ENCODE peak calls at places on chromosomes 6 and 20, in seven cellular contexts. Q is activated CD4-positive, alpha-beta memory T cell treated with anti-CD3 and anti-CD28 coated beads for 36 hours; N is psoas muscle; P is OCI-LY7; L is HCEC 1CT; F is GM12892; Y is activated T-cell treated with anti-CD3 and anti-CD28 coated beads for 1 hour. B is an unnamed sample.
A peak's percentile ranks its signal among the peaks of the same experiment; 100 is the strongest.

GRCh38 chr20:12110711-12111110 is 193.0 kb downstream of the BTBD3 start:
- DNase-seq in Q (no peak), N (no peak), P (no peak), L (no peak), F (no peak), Y (no peak), B (no peak)

GRCh38 chr6:161584051-161584450 is 310.2 kb upstream of the AGPAT4 start:
- DNase-seq in Q (no peak), N (no peak), P (no peak), L (no peak), F (no peak), Y (no peak), B (no peak)

GRCh38 chr6:125393449-125393858 is 91.7 kb upstream of the HDDC2 start:
- DNase-seq in Q (no peak), N (no peak), P (peak; percentile 4), L (no peak), F (no peak), Y (no peak), B (no peak)

GRCh38 chr6:145763742-145764141 is 28.4 kb upstream of the EPM2A start:
- DNase-seq in Q (no peak), N (no peak), P (no peak), L (no peak), F (no peak), Y (no peak), B (no peak)

GRCh38 chr6:160348552-160349441 is 619 bp downstream of the SLC22A3 start:
- DNase-seq in Q (no peak), N (peak; percentile 35), P (no peak), L (no peak), F (no peak), Y (no peak), B (peak; percentile 11)

GRCh38 chr6:98828991-98829411 is 5.4 kb upstream of the POU3F2 start:
- DNase-seq in Q (no peak), N (no peak), P (no peak), L (no peak), F (no peak), Y (no peak), B (no peak)

GRCh38 chr6:97687916-97688315 is 404.9 kb upstream of the MMS22L start:
- DNase-seq in Q (no peak), N (no peak), P (no peak), L (no peak), F (no peak), Y (no peak), B (no peak)

GRCh38 chr6:111403388-111403787 is 79.6 kb downstream of the REV3L start:
- DNase-seq in Q (no peak), N (no peak), P (no peak), L (no peak), F (no peak), Y (no peak), B (no peak)

GRCh38 chr20:57622201-57622570 is 2.0 kb upstream of the ZBP1 start:
- DNase-seq in Q (no peak), N (no peak), P (no peak), L (no peak), F (no peak), Y (no peak), B (no peak)

GRCh38 chr6:53103993-53104675 is 38.9 kb downstream of the FBXO9 start:
- DNase-seq in Q (no peak), N (no peak), P (peak; percentile 19), L (peak; percentile 42), F (no peak), Y (no peak), B (no peak)

GRCh38 chr20:38156888-38157634 is 8.0 kb downstream of the TGM2 start:
- DNase-seq in Q (no peak), N (peak; percentile 55), P (no peak), L (no peak), F (no peak), Y (no peak), B (no peak)

GRCh38 chr20:50798650-50799049 is 3.8 kb downstream of the BCAS4 start:
- DNase-seq in Q (no peak), N (no peak), P (peak; percentile 45), L (no peak), F (no peak), Y (no peak), B (no peak)

GRCh38 chr6:36495086-36495485 is 52.2 kb downstream of the STK38 start:
- DNase-seq in Q (no peak), N (no peak), P (no peak), L (no peak), F (no peak), Y (no peak), B (no peak)

GRCh38 chr20:23305098-23305497 is 45.5 kb upstream of the NXT1 start:
- DNase-seq in Q (no peak), N (no peak), P (no peak), L (no peak), F (no peak), Y (no peak), B (no peak)

GRCh38 chr20:433300-433975 is 25.3 kb downstream of the RBCK1 start:
- DNase-seq in Q (peak; percentile 85), N (no peak), P (no peak), L (peak; percentile 8), F (peak; percentile 73), Y (no peak), B (peak; percentile 68)

GRCh38 chr6:112400282-112400681 is 53.2 kb downstream of the RFPL4B start:
- DNase-seq in Q (no peak), N (no peak), P (no peak), L (no peak), F (no peak), Y (no peak), B (no peak)

GRCh38 chr20:36544134-36545018 is 3.1 kb downstream of the MYL9 start:
- DNase-seq in Q (no peak), N (no peak), P (no peak), L (peak; percentile 70), F (no peak), Y (no peak), B (no peak)